ENCODE peak calls at places on chromosomes 3 and 15, in seven cellular contexts. K is substantia nigra, S is GM23248, B is pulmonary artery endothelial cell, Y is A172, L is GM20000, U is HuH-7.5. C is an unnamed sample.

GRCh38 chr15:68303560-68304436 is 26.3 kb downstream of the FEM1B start:
- DNase-seq in K (no peak), S (peak; percentile 57), B (no peak), Y (peak; percentile 17), L (no peak), U (no peak), C (no peak)

GRCh38 chr15:27234593-27234992 is 263.6 kb downstream of the GABRG3 start:
- DNase-seq in K (no peak), S (no peak), B (no peak), Y (no peak), L (no peak), U (no peak), C (no peak)

GRCh38 chr3:94336076-94336741 is 273.3 kb downstream of the NSUN3 start:
- DNase-seq in K (no peak), S (peak; percentile 32), B (peak; percentile 1), Y (peak; percentile 49), L (peak; percentile 4), U (peak; percentile 15), C (no peak)

GRCh38 chr3:117526485-117527079 is 817.0 kb downstream of the TUSC7 start:
- DNase-seq in K (no peak), S (peak; percentile 57), B (no peak), Y (no peak), L (peak; percentile 10), U (no peak), C (peak; percentile 10)

GRCh38 chr3:144187531-144188230 is 216.1 kb downstream of the DIPK2A start:
- DNase-seq in K (no peak), S (peak; percentile 34), B (no peak), Y (peak; percentile 43), L (no peak), U (no peak), C (no peak)

GRCh38 chr15:43196760-43197548 is 11.8 kb downstream of the CCNDBP1 start:
- DNase-seq in K (no peak), S (no peak), B (no peak), Y (no peak), L (no peak), U (no peak), C (no peak)

GRCh38 chr3:161682715-161683114 is 186.1 kb downstream of the OTOL1 start:
- DNase-seq in K (no peak), S (no peak), B (no peak), Y (peak; percentile 39), L (no peak), U (no peak), C (no peak)

GRCh38 chr3:131568460-131568859 is 65.7 kb upstream of the MRPL3 start:
- DNase-seq in K (no peak), S (no peak), B (no peak), Y (no peak), L (no peak), U (no peak), C (no peak)

GRCh38 chr15:28260722-28261121 is 61.3 kb downstream of the HERC2 start:
- DNase-seq in K (no peak), S (no peak), B (no peak), Y (no peak), L (no peak), U (no peak), C (no peak)

GRCh38 chr3:31534036-31534435 is 1.3 kb downstream of the STT3B start:
- DNase-seq in K (no peak), S (peak; percentile 32), B (no peak), Y (peak; percentile 28), L (no peak), U (peak; percentile 68), C (no peak)

GRCh38 chr15:65115542-65115941 is 542 bp upstream of the UBAP1L start:
- DNase-seq in K (no peak), S (no peak), B (no peak), Y (no peak), L (no peak), U (no peak), C (no peak)

GRCh38 chr3:72492240-72492639 is 356.0 kb downstream of the SHQ1 start:
- DNase-seq in K (peak; percentile 61), S (peak; percentile 99), B (no peak), Y (peak; percentile 92), L (no peak), U (no peak), C (no peak)

GRCh38 chr15:70415330-70415884 is 317.7 kb upstream of the TLE3 start:
- DNase-seq in K (no peak), S (no peak), B (no peak), Y (no peak), L (no peak), U (no peak), C (no peak)